ENCODE peak calls at places on chromosomes 1 and 21, in nine cellular contexts. X, Q, Y, M, N, H, F, U and W are unnamed samples.

GRCh38 chr1:151942882-151943281 is 33.6 kb upstream of the THEM4 start:
- DNase-seq in N (no peak), M (no peak), X (no peak), Q (no peak), F (no peak), U (no peak), H (no peak), Y (no peak), W (no peak)

GRCh38 chr1:231878737-231879136 is 252.1 kb downstream of the DISC1 start:
- DNase-seq in N (no peak), U (no peak), H (no peak), M (no peak), Y (no peak), X (no peak), F (no peak), Q (no peak), W (no peak)

GRCh38 chr1:62513013-62513412 is 76.2 kb downstream of the USP1 start:
- DNase-seq in X (no peak), Y (no peak), U (no peak), Q (no peak), M (no peak), H (no peak), N (no peak), F (no peak), W (no peak)

GRCh38 chr21:15007716-15008296 is 57.0 kb downstream of the NRIP1 start:
- DNase-seq in X (no peak), H (no peak), Y (peak; percentile 55), Q (no peak), N (no peak), U (no peak), F (no peak), M (no peak), W (no peak)

GRCh38 chr1:197933647-197934046 is 16.5 kb downstream of the LHX9 start:
- DNase-seq in Q (no peak), M (no peak), N (no peak), U (no peak), Y (no peak), X (no peak), F (no peak), H (no peak), W (no peak)

GRCh38 chr1:54490361-54491248 is 57.4 kb upstream of the ACOT11 start:
- DNase-seq in N (no peak), U (no peak), F (peak; percentile 47), X (no peak), Y (no peak), H (no peak), Q (no peak), M (no peak), W (no peak)

GRCh38 chr1:51320967-51321923 is 9.1 kb downstream of the TTC39A start:
- DNase-seq in H (no peak), F (no peak), U (no peak), Q (peak; percentile 82), N (no peak), Y (no peak), X (no peak), M (no peak), W (no peak)

GRCh38 chr1:160862151-160863061 is at the start of gene CD244:
- DNase-seq in U (no peak), F (peak; percentile 46), Q (no peak), Y (no peak), X (peak; percentile 55), N (peak; percentile 28), H (no peak), M (no peak), W (peak; percentile 31)

GRCh38 chr1:19156676-19157075 is 53.4 kb downstream of the UBR4 start:
- DNase-seq in M (no peak), N (no peak), Y (peak; percentile 73), Q (no peak), X (no peak), F (peak; percentile 87), U (no peak), H (peak; percentile 88), W (peak; percentile 77)

GRCh38 chr1:150528196-150528595 is 12.6 kb downstream of the FALEC start:
- DNase-seq in X (no peak), M (no peak), F (no peak), H (no peak), Q (no peak), Y (peak; percentile 79), U (peak; percentile 50), N (no peak), W (no peak)

GRCh38 chr1:2525524-2525895 is 886 bp downstream of the PANK4 start:
- DNase-seq in M (no peak), Q (no peak), U (no peak), Y (no peak), F (no peak), X (no peak), N (no peak), H (no peak), W (no peak)

GRCh38 chr1:110348771-110349170 is 9.6 kb downstream of the RBM15 start:
- DNase-seq in Y (no peak), M (no peak), H (no peak), X (no peak), F (no peak), U (no peak), Q (no peak), N (no peak), W (no peak)

GRCh38 chr1:41690331-41690730 is 205.8 kb upstream of the EDN2 start:
- DNase-seq in F (no peak), H (no peak), N (no peak), Y (no peak), M (no peak), Q (no peak), U (no peak), X (no peak), W (no peak)

GRCh38 chr1:118788372-118788955 is 199.7 kb downstream of the TBX15 start:
- DNase-seq in X (no peak), F (no peak), Q (peak; percentile 2), H (peak; percentile 12), U (peak; percentile 56), M (no peak), Y (peak; percentile 86), N (no peak), W (no peak)